ENCODE peak calls at places on chromosome 12, in five cellular contexts. Y, J, W, M and S are unnamed samples.

GRCh38 chr12:5073838-5074237 is 30.2 kb downstream of the KCNA5 start:
- DNase-seq in Y (no peak), J (no peak), W (no peak), M (no peak), S (no peak)

GRCh38 chr12:124358572-124358971 is 63.7 kb downstream of the RFLNA start:
- DNase-seq in Y (no peak), J (no peak), W (no peak), M (no peak), S (no peak)

GRCh38 chr12:16119618-16120017 is 157.9 kb downstream of the SLC15A5 start:
- DNase-seq in Y (no peak), J (no peak), W (no peak), M (no peak), S (no peak)

GRCh38 chr12:122028601-122029560 is 7.2 kb downstream of the BCL7A start:
- DNase-seq in Y (no peak), J (no peak), W (no peak), M (no peak), S (peak; percentile 60)

GRCh38 chr12:39402922-39403321 is 40.0 kb downstream of the KIF21A start:
- DNase-seq in Y (no peak), J (peak; percentile 17), W (no peak), M (no peak), S (peak; percentile 56)

GRCh38 chr12:91272456-91273063 is 89.9 kb upstream of the DCN start:
- DNase-seq in Y (peak; percentile 53), J (no peak), W (peak; percentile 84), M (peak; percentile 38), S (no peak)

GRCh38 chr12:67382206-67382871 is 113.2 kb downstream of the CAND1 start:
- DNase-seq in Y (no peak), J (peak; percentile 63), W (no peak), M (no peak), S (no peak)

GRCh38 chr12:49616533-49617219 is 6.7 kb upstream of the PRPF40B start:
- DNase-seq in Y (no peak), J (no peak), W (no peak), M (no peak), S (no peak)

DNA sequence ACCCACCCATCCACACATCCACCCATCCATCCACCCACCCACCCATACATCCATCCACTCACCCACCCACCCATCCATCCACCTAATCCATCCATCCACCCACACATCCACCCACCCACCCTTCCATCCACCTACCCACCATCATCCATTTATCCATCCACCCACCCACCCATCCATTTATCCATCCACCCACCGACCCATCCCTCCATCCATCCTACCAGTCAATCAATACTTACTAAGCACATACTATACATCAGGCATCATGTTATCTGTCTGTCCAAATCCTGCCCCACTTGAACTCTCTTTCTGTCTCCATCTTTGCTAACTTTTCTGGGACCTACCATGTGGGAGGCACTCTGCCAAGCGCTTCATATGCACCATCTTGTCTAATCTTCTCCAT is 15.4 kb downstream of the GALNT9 start:
- DNase-seq in Y (no peak), J (no peak), W (no peak), M (no peak), S (no peak)
- H3K27me3 ChIP-seq in Y (peaks cover 20% of the 10 kb centered on the region), J (no peaks in the 10 kb centered on the region), W (no peaks in the 10 kb centered on the region), M (no peaks in the 10 kb centered on the region), S (no peaks in the 10 kb centered on the region)

GRCh38 chr12:65856521-65856920 is 32.2 kb downstream of the HMGA2 start:
- DNase-seq in Y (no peak), J (no peak), W (no peak), M (no peak), S (no peak)

GRCh38 chr12:65860584-65860983 is 36.3 kb downstream of the HMGA2 start:
- DNase-seq in Y (no peak), J (no peak), W (no peak), M (no peak), S (no peak)

GRCh38 chr12:65857875-65858274 is 33.6 kb downstream of the HMGA2 start:
- DNase-seq in Y (no peak), J (no peak), W (no peak), M (no peak), S (no peak)

GRCh38 chr12:65858831-65859230 is 34.5 kb downstream of the HMGA2 start:
- DNase-seq in Y (no peak), J (peak; percentile 32), W (no peak), M (no peak), S (no peak)

GRCh38 chr12:65859519-65859918 is 35.2 kb downstream of the HMGA2 start:
- DNase-seq in Y (no peak), J (no peak), W (no peak), M (no peak), S (no peak)
- H3K4me1 ChIP-seq in Y (no peaks in the 10 kb centered on the region), J (no peaks in the 10 kb centered on the region), W (no peaks in the 10 kb centered on the region), M (no peaks in the 10 kb centered on the region), S (no peaks in the 10 kb centered on the region)

GRCh38 chr12:2118061-2118460 is 65.3 kb downstream of the CACNA1C start:
- DNase-seq in Y (no peak), J (no peak), W (no peak), M (no peak), S (no peak)
- H3K27me3 ChIP-seq in Y (no peaks in the 10 kb centered on the region), J (no peaks in the 10 kb centered on the region), W (no peaks in the 10 kb centered on the region), M (no peaks in the 10 kb centered on the region), S (no peaks in the 10 kb centered on the region)

GRCh38 chr12:6957741-6958608 is 6.8 kb downstream of the PTPN6 start:
- DNase-seq in Y (peak; percentile 39), J (no peak), W (no peak), M (no peak), S (no peak)

GRCh38 chr12:6961278-6961694 is 9.2 kb downstream of the PHB2 start:
- DNase-seq in Y (peak; percentile 91), J (peak; percentile 61), W (peak; percentile 69), M (peak; percentile 91), S (peak; percentile 73)

GRCh38 chr12:6958609-6959375 is 7.6 kb downstream of the PTPN6 start:
- DNase-seq in Y (peak; percentile 52), J (no peak), W (no peak), M (no peak), S (no peak)

GRCh38 chr12:6960291-6961277 is 9.4 kb downstream of the PTPN6 start:
- DNase-seq in Y (no peak), J (peak; percentile 21), W (peak; percentile 28), M (no peak), S (no peak)

DNA sequence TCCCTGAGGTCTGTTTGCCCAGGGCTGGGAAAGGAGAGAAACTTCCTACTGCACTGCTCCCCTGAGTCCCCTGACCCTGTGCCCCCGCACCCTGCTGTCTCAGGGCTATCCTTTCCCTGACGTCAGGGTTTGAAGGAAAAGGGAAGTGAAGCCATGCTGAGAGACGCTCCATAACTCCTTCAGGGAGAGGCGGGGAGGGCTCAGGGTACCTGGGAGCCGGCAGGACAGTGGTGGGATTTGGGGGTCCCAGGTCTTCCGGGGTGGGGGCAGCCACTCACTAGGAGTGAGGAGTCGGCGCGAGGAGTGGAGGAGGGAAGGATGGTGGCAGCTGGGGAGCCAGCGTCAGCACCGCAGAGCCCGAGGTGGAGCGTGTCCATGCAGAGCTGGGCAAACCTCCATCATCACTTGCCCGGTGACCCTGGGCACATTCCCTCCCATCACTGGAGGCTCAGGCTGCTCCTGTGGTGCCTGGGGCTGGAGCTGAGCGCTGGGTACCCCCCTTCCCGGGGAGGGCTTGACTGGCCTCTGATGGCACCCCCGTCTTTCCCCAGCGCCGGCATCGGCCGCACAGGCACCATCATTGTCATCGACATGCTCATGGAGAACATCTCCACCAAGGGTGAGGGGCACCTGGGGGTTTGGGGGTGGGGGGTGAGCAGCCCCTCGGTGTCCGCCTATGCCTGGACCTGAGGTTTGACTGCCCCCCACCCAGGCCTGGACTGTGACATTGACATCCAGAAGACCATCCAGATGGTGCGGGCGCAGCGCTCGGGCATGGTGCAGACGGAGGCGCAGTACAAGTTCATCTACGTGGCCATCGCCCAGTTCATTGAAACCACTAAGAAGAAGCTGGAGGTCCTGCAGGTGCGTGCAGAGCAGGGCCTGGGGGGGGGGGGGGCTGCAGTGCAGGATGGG is 8.5 kb downstream of the PTPN6 start:
- DNase-seq in Y (peak; percentile 51), J (no peak), W (no peak), M (no peak), S (no peak)
- H3K4me1 ChIP-seq in Y (peaks cover 87% of the 10 kb centered on the region), J (peaks cover 2% of the 10 kb centered on the region), W (peaks cover 8% of the 10 kb centered on the region), M (peaks cover 87% of the 10 kb centered on the region), S (peaks cover 41% of the 10 kb centered on the region)

DNA sequence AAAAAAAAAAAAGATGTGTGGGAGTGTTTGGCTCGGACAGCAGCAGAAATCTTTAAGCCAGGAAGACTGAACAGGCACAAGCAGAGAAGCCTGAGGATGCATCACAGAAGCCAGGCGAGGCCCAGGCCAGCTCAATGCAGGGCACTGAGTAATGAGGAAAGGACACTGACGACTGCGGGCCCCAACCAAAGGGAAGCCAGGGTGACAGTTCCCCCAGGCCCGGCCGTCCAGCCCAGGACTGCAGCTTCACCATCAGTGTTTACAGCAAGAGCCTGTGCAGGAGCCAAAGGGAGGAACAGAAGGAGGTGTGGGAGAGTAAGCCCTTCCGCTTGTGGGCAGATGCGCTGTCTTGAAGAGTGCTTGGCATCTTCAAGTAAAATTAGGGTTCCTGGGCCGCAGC is 205.3 kb upstream of the SFSWAP start:
- DNase-seq in Y (no peak), J (no peak), W (no peak), M (no peak), S (no peak)
- H3K27me3 ChIP-seq in Y (no peaks in the 10 kb centered on the region), J (no peaks in the 10 kb centered on the region), W (no peaks in the 10 kb centered on the region), M (no peaks in the 10 kb centered on the region), S (no peaks in the 10 kb centered on the region)

GRCh38 chr12:57224973-57225679 is 4.4 kb upstream of the SHMT2 start:
- DNase-seq in Y (peak; percentile 80), J (no peak), W (no peak), M (peak; percentile 93), S (no peak)
- H3K4me1 ChIP-seq in Y (peaks cover 32% of the 10 kb centered on the region), J (peaks cover 11% of the 10 kb centered on the region), W (peaks cover 1% of the 10 kb centered on the region), M (peaks cover 29% of the 10 kb centered on the region), S (no peaks in the 10 kb centered on the region)

GRCh38 chr12:106582264-106582591 is 576 bp upstream of the RFX4 start:
- DNase-seq in Y (no peak), J (no peak), W (no peak), M (no peak), S (no peak)
- H3K27me3 ChIP-seq in Y (peaks cover 85% of the 10 kb centered on the region), J (peaks cover 60% of the 10 kb centered on the region), W (peaks cover 7% of the 10 kb centered on the region), M (peaks cover 4% of the 10 kb centered on the region), S (peaks cover 71% of the 10 kb centered on the region)